ENCODE peak calls at places on chromosomes 3 and 15, in seven cellular contexts. L is foreskin fibroblast, V is brain microvascular endothelial cell, R is IMR-90, B is astrocyte, M is OCI-LY7, G is psoas muscle. Y is an unnamed sample.

GRCh38 chr3:122101646-122102045 is 46.5 kb downstream of the CD86 start:
- DNase-seq in L (no peak), G (no peak), R (peak; percentile 66), B (peak; percentile 20), V (peak; percentile 14), M (peak; percentile 77), Y (peak; percentile 4)

GRCh38 chr3:41221278-41221677 is 22.0 kb downstream of the CTNNB1 start:
- DNase-seq in R (no peak), B (no peak), V (no peak), G (no peak), M (no peak), L (no peak), Y (no peak)

GRCh38 chr3:127072971-127073851 is 90.3 kb downstream of the PLXNA1 start:
- DNase-seq in L (no peak), V (no peak), B (no peak), G (peak; percentile 11), M (no peak), R (no peak), Y (no peak)

GRCh38 chr3:186534113-186534669 is 10.0 kb downstream of the CRYGS start:
- DNase-seq in V (no peak), B (no peak), M (peak; percentile 81), L (no peak), R (no peak), G (no peak), Y (no peak)

GRCh38 chr3:196931157-196931556 is 11.2 kb downstream of the NCBP2 start:
- DNase-seq in L (no peak), R (no peak), V (no peak), B (no peak), G (no peak), M (peak; percentile 36), Y (no peak)

GRCh38 chr3:196778755-196779154 is 39.1 kb downstream of the PAK2 start:
- DNase-seq in L (peak; percentile 46), B (peak; percentile 96), G (no peak), V (peak; percentile 77), M (no peak), R (peak; percentile 74), Y (peak; percentile 60)

GRCh38 chr15:57861039-57861638 is 154.6 kb downstream of the POLR2M start:
- DNase-seq in B (peak; percentile 35), L (peak; percentile 45), R (peak; percentile 66), M (peak; percentile 52), V (peak; percentile 44), G (no peak), Y (no peak)

GRCh38 chr3:68996356-68996995 is 17.0 kb downstream of the EOGT start:
- DNase-seq in B (peak; percentile 75), V (peak; percentile 52), M (no peak), G (no peak), R (peak; percentile 84), L (no peak), Y (no peak)

GRCh38 chr15:39939487-39940452 is 5.9 kb downstream of the EIF2AK4 start:
- DNase-seq in M (peak; percentile 16), L (no peak), G (no peak), B (no peak), R (no peak), V (no peak), Y (no peak)

GRCh38 chr3:38019658-38020341 is 9.6 kb downstream of the PLCD1 start:
- DNase-seq in L (no peak), B (no peak), V (no peak), R (no peak), G (no peak), M (no peak), Y (no peak)

GRCh38 chr3:13891017-13891392 is 11.1 kb upstream of the WNT7A start:
- DNase-seq in V (no peak), L (no peak), B (no peak), G (no peak), R (no peak), M (no peak), Y (no peak)

GRCh38 chr3:190378240-190378891 is 9.6 kb upstream of the CLDN16 start:
- DNase-seq in M (no peak), R (peak; percentile 79), G (peak; percentile 12), V (peak; percentile 28), B (peak; percentile 97), L (peak; percentile 81), Y (no peak)

GRCh38 chr3:43791246-43791645 is 100.5 kb downstream of the ABHD5 start:
- DNase-seq in L (no peak), G (no peak), R (no peak), M (no peak), B (no peak), V (no peak), Y (no peak)

GRCh38 chr3:13285007-13285567 is 135.0 kb downstream of the NUP210 start:
- DNase-seq in B (no peak), V (no peak), R (no peak), L (no peak), M (no peak), G (no peak), Y (no peak)

GRCh38 chr15:89197503-89197971 is 23.8 kb downstream of the RLBP1 start:
- DNase-seq in V (no peak), M (no peak), G (no peak), B (no peak), L (no peak), R (no peak), Y (no peak)

GRCh38 chr3:182384182-182384581 is 409.1 kb upstream of the ATP11B start:
- DNase-seq in V (no peak), L (no peak), R (no peak), B (peak; percentile 67), G (no peak), M (peak; percentile 29), Y (no peak)

GRCh38 chr3:4492240-4493007 is 724 bp upstream of the ITPR1 start:
- DNase-seq in V (peak; percentile 46), L (peak; percentile 53), B (peak; percentile 63), G (peak; percentile 49), M (peak; percentile 52), R (peak; percentile 58), Y (peak; percentile 94)
- TF ChIP-seq CTCF in V (no peak), L (no peak), B (peak; percentile 3), G (no peak), M (peak; percentile 36), R (no peak), Y (no peak)

GRCh38 chr3:27679691-27680090 is 42.4 kb downstream of the EOMES start:
- DNase-seq in G (no peak), R (no peak), V (no peak), B (no peak), M (no peak), L (peak; percentile 18), Y (no peak)

GRCh38 chr3:27678234-27678633 is 43.9 kb downstream of the EOMES start:
- DNase-seq in G (no peak), M (no peak), L (no peak), V (no peak), B (no peak), R (no peak), Y (no peak)

GRCh38 chr3:27680517-27681246 is 41.4 kb downstream of the EOMES start:
- DNase-seq in M (peak; percentile 5), G (no peak), L (no peak), B (peak; percentile 26), R (no peak), V (peak; percentile 14), Y (no peak)

GRCh38 chr3:27684302-27684701 is 37.8 kb downstream of the EOMES start:
- DNase-seq in L (no peak), G (no peak), M (no peak), V (no peak), R (no peak), B (no peak), Y (no peak)

GRCh38 chr3:27681249-27681748 is 40.8 kb downstream of the EOMES start:
- DNase-seq in G (no peak), M (peak; percentile 79), R (peak; percentile 83), V (peak; percentile 68), B (peak; percentile 77), L (peak; percentile 74), Y (no peak)
- H3K4me3 ChIP-seq in G (no peak overlapping the region), M (peak overlapping the region; percentile 34), R (peak overlapping the region; percentile 28), V (peak overlapping the region; percentile 37), B (peak overlapping the region; percentile 20), L (no peak overlapping the region), Y (no peak overlapping the region)

GRCh38 chr3:57794501-57794900 is 38.4 kb downstream of the SLMAP start:
- DNase-seq in V (no peak), R (no peak), B (no peak), M (no peak), L (no peak), G (no peak), Y (no peak)

GRCh38 chr3:57794951-57795350 is 38.8 kb downstream of the SLMAP start:
- DNase-seq in L (no peak), B (no peak), V (no peak), R (no peak), M (no peak), G (no peak), Y (no peak)

GRCh38 chr3:57796261-57796660 is 40.2 kb downstream of the SLMAP start:
- DNase-seq in G (no peak), L (no peak), M (no peak), V (no peak), B (no peak), R (peak; percentile 19), Y (no peak)

GRCh38 chr3:57792198-57792597 is 36.1 kb downstream of the SLMAP start:
- DNase-seq in B (no peak), G (no peak), M (no peak), L (no peak), R (no peak), V (no peak), Y (no peak)

DNA sequence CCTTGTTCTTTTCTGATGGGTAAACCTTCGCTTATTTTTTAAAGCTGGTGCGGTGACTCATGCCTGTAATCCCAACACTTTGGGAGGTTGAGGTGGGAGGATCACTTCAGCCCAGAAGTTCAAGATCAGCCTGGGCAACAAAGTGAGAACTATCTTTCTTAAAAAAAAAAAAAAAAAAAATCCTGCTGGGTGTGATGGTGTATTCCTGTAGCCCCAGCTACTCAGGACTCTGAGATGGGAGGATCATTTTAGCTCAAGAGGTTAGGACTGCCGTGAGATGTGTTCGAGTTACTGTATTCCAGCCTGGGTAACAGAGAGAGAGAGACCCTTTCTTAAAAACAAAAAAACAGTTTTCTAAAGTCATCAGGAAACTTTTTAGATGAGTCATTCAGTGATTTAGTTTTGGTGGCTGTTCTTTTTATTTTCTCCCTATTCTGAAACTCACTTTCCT is 37.7 kb downstream of the SLMAP start:
- DNase-seq in M (no peak), L (no peak), V (no peak), R (peak; percentile 26), G (no peak), B (peak; percentile 26), Y (no peak)
- TF ChIP-seq CTCF in M (no peak), L (no peak), V (no peak), R (no peak), G (no peak), B (no peak), Y (no peak)

DNA sequence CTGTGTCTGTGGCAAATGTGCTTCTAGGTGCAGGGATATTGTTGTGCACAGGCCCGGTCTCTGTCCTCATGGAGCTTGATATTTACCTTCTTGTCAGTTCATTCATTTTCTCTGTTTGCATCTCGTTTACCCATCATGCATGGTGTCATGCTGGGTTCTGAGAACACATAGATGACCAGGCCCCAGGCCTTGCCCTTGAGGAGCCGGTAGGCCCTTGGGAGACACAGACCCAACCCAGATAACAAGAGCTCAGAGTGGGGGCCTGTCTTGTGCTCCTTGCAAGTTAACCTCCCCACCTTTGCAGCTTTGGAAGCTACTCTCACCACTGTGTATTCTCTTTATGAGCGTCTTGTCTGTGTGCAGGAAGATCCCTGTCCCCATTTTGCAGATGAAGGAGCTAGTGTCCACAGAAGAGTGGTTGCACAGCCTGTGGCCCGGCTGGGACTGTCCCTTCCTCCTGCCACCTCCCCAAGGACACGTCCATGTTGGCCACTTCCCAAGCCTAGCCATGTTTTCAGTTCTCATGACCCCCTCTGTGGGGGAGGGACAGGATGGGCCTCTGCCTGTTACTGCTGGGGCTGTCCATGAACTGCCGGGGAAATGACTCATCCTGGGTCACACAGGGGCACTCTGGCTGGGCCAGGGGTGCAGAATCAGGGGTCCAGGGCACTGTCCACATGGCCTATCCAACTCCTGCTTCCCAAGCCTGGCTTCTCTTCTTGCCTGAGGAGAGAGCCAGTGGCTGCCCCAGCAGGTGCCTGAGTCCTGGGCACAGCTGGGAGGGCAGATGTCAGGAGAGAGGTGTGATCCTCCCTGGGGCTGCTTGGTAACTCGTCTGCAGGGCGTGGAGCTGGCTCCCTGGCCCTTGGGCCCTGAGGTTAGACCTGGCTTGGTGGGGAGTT is 3.4 kb downstream of the SNX33 start:
- DNase-seq in B (no peak), M (no peak), R (no peak), L (peak; percentile 34), V (no peak), G (peak; percentile 63), Y (no peak)
- H3K4me3 ChIP-seq in B (peak overlapping the region; percentile 51), M (no peak overlapping the region), R (peak overlapping the region; percentile 40), L (peak overlapping the region; percentile 71), V (peak overlapping the region; percentile 27), G (peak overlapping the region; percentile 93), Y (peak overlapping the region; percentile 37)

Y was measured in retinal pigment epithelial cell.